ENCODE peak calls at places on chromosomes 6 and 20, in seven cellular contexts. O is fibroblast of villous mesenchyme; I is natural killer cell; L is activated naive CD4-positive, alpha-beta T cell treated with Interleukin-2 at 50 U/mL for 16 hours; H is right lobe of liver; C is RCC 7860; N is activated CD4-positive, alpha-beta T cell treated with anti-CD3 and anti-CD28 coated beads for 1 hour. T is an unnamed sample.

GRCh38 chr6:157056275-157056674 is 267.0 kb downstream of the TMEM242 start:
- DNase-seq in O (no peak), N (no peak), I (no peak), L (peak), C (no peak), H (no peak), T (peak)

GRCh38 chr20:37944456-37944981 is 41.6 kb downstream of the VSTM2L start:
- DNase-seq in N (no peak), H (no peak), O (no peak), I (no peak), L (no peak), C (no peak), T (no peak)

GRCh38 chr6:161796726-161797125 is 522.9 kb upstream of the AGPAT4 start:
- DNase-seq in N (no peak), L (no peak), O (no peak), I (no peak), H (no peak), C (no peak), T (no peak)

GRCh38 chr20:48783533-48784272 is 44.1 kb downstream of the PREX1 start:
- DNase-seq in I (no peak), C (no peak), L (peak), N (no peak), H (no peak), O (peak), T (peak)

GRCh38 chr20:62288535-62289105 is 14.2 kb upstream of the ADRM1 start:
- DNase-seq in L (no peak), O (no peak), H (no peak), I (no peak), N (no peak), C (no peak), T (no peak)

GRCh38 chr6:114342826-114343781 is at the start of gene HS3ST5:
- DNase-seq in O (no peak), I (no peak), N (no peak), L (no peak), H (peak), C (no peak), T (no peak)

GRCh38 chr6:12576389-12576788 is 140.2 kb upstream of the PHACTR1 start:
- DNase-seq in N (no peak), C (peak), O (peak), L (no peak), I (no peak), H (no peak), T (no peak)

GRCh38 chr20:50668326-50668725 is 23.0 kb downstream of the RIPOR3 start:
- DNase-seq in H (no peak), C (no peak), O (no peak), I (no peak), N (no peak), L (no peak), T (no peak)

GRCh38 chr6:101114703-101115102 is 233.6 kb upstream of the ASCC3 start:
- DNase-seq in O (peak), H (no peak), N (no peak), I (no peak), L (no peak), C (peak), T (no peak)

GRCh38 chr20:38435555-38435939 is 419 bp upstream of the SNHG17 start:
- DNase-seq in C (peak), H (no peak), I (no peak), N (no peak), O (peak), L (no peak), T (no peak)

GRCh38 chr6:153096792-153097191 is 34.3 kb downstream of the RGS17 start:
- DNase-seq in N (no peak), C (no peak), L (no peak), O (no peak), I (no peak), H (no peak), T (no peak)

GRCh38 chr6:63819831-63820230 is 184.2 kb downstream of the PHF3 start:
- DNase-seq in L (no peak), I (no peak), O (peak), C (no peak), N (no peak), H (no peak), T (no peak)

GRCh38 chr6:4703367-4703766 is 72.8 kb upstream of the CDYL start:
- DNase-seq in L (no peak), O (no peak), H (no peak), C (no peak), N (no peak), I (no peak), T (no peak)

GRCh38 chr6:134026597-134026996 is 25.8 kb downstream of the SLC2A12 start:
- DNase-seq in I (no peak), H (no peak), L (no peak), O (peak), C (peak), N (no peak), T (no peak)

GRCh38 chr6:13278991-13279390 is 49.3 kb downstream of the TBC1D7 start:
- DNase-seq in L (no peak), H (no peak), O (peak), C (no peak), I (no peak), N (no peak), T (no peak)

GRCh38 chr6:30156262-30156599 is 4.8 kb downstream of the TRIM10 start:
- DNase-seq in L (no peak), H (no peak), O (peak), I (no peak), N (no peak), C (peak), T (no peak)

GRCh38 chr6:10219510-10219909 is 195.4 kb downstream of the TFAP2A start:
- DNase-seq in H (no peak), C (no peak), N (no peak), O (no peak), I (no peak), L (no peak), T (no peak)

GRCh38 chr6:167832497-167833395 is 6.0 kb downstream of the AFDN start:
- DNase-seq in C (no peak), L (no peak), O (no peak), I (no peak), N (no peak), H (no peak), T (no peak)

GRCh38 chr6:112781236-112781635 is 434.1 kb downstream of the RFPL4B start:
- DNase-seq in C (no peak), L (no peak), I (no peak), H (no peak), O (peak), N (no peak), T (no peak)

GRCh38 chr6:24689964-24690363 is 23.1 kb downstream of the ACOT13 start:
- DNase-seq in L (no peak), O (no peak), C (no peak), I (no peak), H (no peak), N (no peak), T (no peak)

GRCh38 chr6:90471297-90471696 is 115.6 kb downstream of the MAP3K7 start:
- DNase-seq in C (no peak), N (no peak), L (no peak), H (no peak), I (no peak), O (no peak), T (no peak)

GRCh38 chr6:106163446-106163965 is 77.4 kb downstream of the PRDM1 start:
- DNase-seq in N (peak), H (no peak), I (peak), C (no peak), L (peak), O (peak), T (peak)

GRCh38 chr20:63309261-63310071 is 16.5 kb downstream of the COL20A1 start:
- DNase-seq in O (peak), H (no peak), C (peak), L (peak), N (no peak), I (no peak), T (no peak)

GRCh38 chr20:58692579-58693225 is at the start of gene NPEPL1:
- DNase-seq in N (peak), I (peak), L (peak), H (peak), C (peak), O (peak), T (peak)

GRCh38 chr6:56050530-56050929 is 175.1 kb upstream of the BMP5 start:
- DNase-seq in H (no peak), I (no peak), N (no peak), C (no peak), L (no peak), O (no peak), T (no peak)

GRCh38 chr20:37714973-37715657 is 21.3 kb downstream of the CTNNBL1 start:
- DNase-seq in I (no peak), H (no peak), N (no peak), L (no peak), O (peak), C (no peak), T (no peak)

GRCh38 chr6:91082311-91082803 is 495.5 kb upstream of the MAP3K7 start:
- DNase-seq in I (no peak), C (no peak), N (no peak), O (peak), H (no peak), L (no peak), T (no peak)

GRCh38 chr20:5465281-5465680 is 148.5 kb upstream of the PROKR2 start:
- DNase-seq in L (no peak), N (no peak), C (no peak), H (no peak), I (no peak), O (no peak), T (no peak)

GRCh38 chr20:51327251-51327841 is 215.2 kb downstream of the NFATC2 start:
- DNase-seq in I (no peak), H (no peak), C (peak), O (peak), L (no peak), N (no peak), T (no peak)

GRCh38 chr6:170200458-170200891 is 90.4 kb downstream of the DLL1 start:
- DNase-seq in L (no peak), N (no peak), I (no peak), O (peak), C (no peak), H (no peak), T (no peak)

GRCh38 chr20:43938017-43938655 is 23.5 kb downstream of the TOX2 start:
- DNase-seq in L (no peak), H (no peak), O (no peak), I (no peak), C (no peak), N (no peak), T (no peak)

GRCh38 chr6:109687271-109687721 is 3.7 kb downstream of the AK9 start:
- DNase-seq in L (no peak), O (peak), I (no peak), N (no peak), C (peak), H (no peak), T (no peak)

GRCh38 chr6:20302702-20303251 is 90.5 kb upstream of the MBOAT1 start:
- DNase-seq in L (no peak), H (no peak), O (peak), C (peak), I (no peak), N (no peak), T (no peak)

GRCh38 chr6:40371095-40371494 is 216.1 kb downstream of the LRFN2 start:
- DNase-seq in C (no peak), N (no peak), O (no peak), L (no peak), I (no peak), H (no peak), T (no peak)

GRCh38 chr6:127022297-127022696 is 96.2 kb upstream of the RSPO3 start:
- DNase-seq in L (no peak), C (no peak), N (no peak), I (no peak), O (peak), H (no peak), T (no peak)

GRCh38 chr6:8182209-8182845 is 80.0 kb upstream of the EEF1E1 start:
- DNase-seq in H (no peak), N (no peak), L (no peak), I (no peak), C (no peak), O (peak), T (no peak)

T was measured in activated CD4-positive, alpha-beta memory T cell treated with anti-CD3 and anti-CD28 coated beads, Interleukin-2, amount 10 ng/mL, durations not matched to agents 7 days and 5 days.